ENCODE peak calls at places on chromosomes 13 and 19, in nine cellular contexts. N, B, Z, D, E, I, C, G and S are unnamed samples.

GRCh38 chr19:55703790-55704215 is 28.8 kb downstream of the EPN1 start:
- DNase-seq in N (no peak), B (no peak), Z (no peak), D (no peak), E (no peak), I (peak; percentile 9), C (no peak), G (peak; percentile 41), S (no peak)

GRCh38 chr13:85590231-85590931 is 208.8 kb downstream of the SLITRK6 start:
- DNase-seq in N (peak; percentile 32), B (no peak), Z (no peak), D (no peak), E (no peak), I (no peak), C (no peak), G (peak; percentile 58), S (no peak)

GRCh38 chr13:49082653-49083536 is 107.2 kb downstream of the FNDC3A start:
- DNase-seq in N (no peak), B (no peak), Z (peak; percentile 84), D (no peak), E (peak; percentile 72), I (peak; percentile 85), C (no peak), G (no peak), S (peak; percentile 33)

GRCh38 chr19:34416021-34416545 is 11.9 kb downstream of the PDCD2L start:
- DNase-seq in N (peak; percentile 9), B (no peak), Z (no peak), D (no peak), E (no peak), I (no peak), C (no peak), G (no peak), S (no peak)

GRCh38 chr13:40063278-40063698 is 407.8 kb downstream of the COG6 start:
- DNase-seq in N (no peak), B (no peak), Z (no peak), D (no peak), E (no peak), I (peak; percentile 44), C (peak; percentile 17), G (no peak), S (no peak)

GRCh38 chr13:46321494-46322225 is 65.4 kb downstream of the RUBCNL start:
- DNase-seq in N (peak; percentile 12), B (peak; percentile 34), Z (peak; percentile 10), D (peak; percentile 36), E (no peak), I (peak; percentile 67), C (peak; percentile 42), G (peak; percentile 38), S (peak; percentile 64)

GRCh38 chr13:52969373-52969772 is 59.2 kb upstream of the OLFM4 start:
- DNase-seq in N (no peak), B (no peak), Z (no peak), D (no peak), E (no peak), I (no peak), C (no peak), G (no peak), S (no peak)

GRCh38 chr19:17183858-17184271 is 31.3 kb upstream of the USE1 start:
- DNase-seq in N (no peak), B (no peak), Z (no peak), D (no peak), E (no peak), I (no peak), C (no peak), G (no peak), S (peak; percentile 66)

GRCh38 chr19:19817357-19817756 is 4.2 kb downstream of the ZNF506 start:
- DNase-seq in N (no peak), B (no peak), Z (no peak), D (no peak), E (no peak), I (no peak), C (no peak), G (no peak), S (no peak)

GRCh38 chr13:88648598-88649373 is 977.6 kb downstream of the SLITRK5 start:
- DNase-seq in N (no peak), B (no peak), Z (no peak), D (no peak), E (no peak), I (no peak), C (no peak), G (no peak), S (no peak)

GRCh38 chr19:58557253-58558065 is 952 bp downstream of the UBE2M start:
- DNase-seq in N (no peak), B (no peak), Z (no peak), D (no peak), E (no peak), I (no peak), C (peak; percentile 13), G (no peak), S (no peak)

GRCh38 chr13:65768545-65768944 is 1461.6 kb downstream of the PCDH9 start:
- DNase-seq in N (no peak), B (no peak), Z (no peak), D (no peak), E (no peak), I (no peak), C (no peak), G (no peak), S (no peak)

GRCh38 chr19:3220576-3220975 is 3.9 kb upstream of the CELF5 start:
- DNase-seq in N (no peak), B (no peak), Z (no peak), D (no peak), E (no peak), I (no peak), C (no peak), G (no peak), S (no peak)

GRCh38 chr19:3222709-3223108 is 1.8 kb upstream of the CELF5 start:
- DNase-seq in N (no peak), B (no peak), Z (no peak), D (no peak), E (no peak), I (no peak), C (no peak), G (no peak), S (peak; percentile 13)

GRCh38 chr19:3227054-3227626 is 2.7 kb downstream of the CELF5 start:
- DNase-seq in N (no peak), B (no peak), Z (no peak), D (no peak), E (no peak), I (no peak), C (no peak), G (no peak), S (peak; percentile 39)

GRCh38 chr19:3225677-3226093 is 1.2 kb downstream of the CELF5 start:
- DNase-seq in N (no peak), B (no peak), Z (no peak), D (no peak), E (no peak), I (no peak), C (no peak), G (no peak), S (peak; percentile 40)

GRCh38 chr19:3224346-3225325 is at the start of gene CELF5:
- DNase-seq in N (no peak), B (peak; percentile 54), Z (no peak), D (peak; percentile 21), E (no peak), I (peak; percentile 11), C (peak; percentile 38), G (no peak), S (peak; percentile 94)
- TF ChIP-seq CTCF in N (no peak), B (peak; percentile 59), Z (peak; percentile 15), D (peak; percentile 50), E (no peak), I (no peak), C (peak; percentile 70), G (peak; percentile 76), S (peak; percentile 60)

GRCh38 chr13:84455143-84455905 is 573.0 kb upstream of the SLITRK1 start:
- DNase-seq in N (no peak), B (no peak), Z (no peak), D (no peak), E (no peak), I (no peak), C (no peak), G (no peak), S (no peak)
- TF ChIP-seq CTCF in N (no peak), B (no peak), Z (no peak), D (no peak), E (no peak), I (no peak), C (no peak), G (no peak), S (no peak)

DNA sequence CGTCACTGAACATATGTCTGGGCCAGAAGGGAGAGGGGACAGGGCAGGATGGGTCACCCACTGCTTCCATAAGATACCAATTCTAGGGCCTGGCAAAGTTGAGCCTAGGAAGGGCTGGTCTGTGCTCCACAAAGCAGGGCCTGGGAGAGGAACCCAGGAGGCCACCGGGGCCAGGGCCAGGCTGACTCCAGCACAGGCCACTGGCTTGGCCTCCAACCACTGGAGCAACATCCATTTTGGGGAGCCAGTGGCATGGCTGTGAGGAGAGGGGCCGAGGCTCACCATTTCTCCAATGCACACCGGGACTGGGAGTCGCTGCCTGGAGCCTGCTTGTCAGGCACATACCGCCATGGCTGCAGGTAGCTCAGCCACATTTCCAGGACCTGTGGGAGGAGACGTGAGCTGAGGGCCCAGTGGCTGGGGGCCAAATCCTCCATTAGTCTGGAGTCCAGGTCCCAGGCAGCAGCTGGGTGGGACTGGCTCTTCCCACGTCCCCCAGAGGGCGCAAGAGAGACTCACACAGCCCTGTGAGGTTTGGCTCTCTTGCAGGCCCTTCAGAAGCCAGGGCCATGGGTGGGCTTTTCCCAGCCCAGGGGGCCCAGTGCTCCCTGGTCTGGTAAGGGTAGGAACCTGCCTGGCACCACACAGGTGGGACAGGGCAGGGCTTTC is 27.7 kb downstream of the TUBA3C start:
- DNase-seq in N (no peak), B (no peak), Z (no peak), D (no peak), E (no peak), I (no peak), C (no peak), G (peak; percentile 11), S (no peak)
- TF ChIP-seq CTCF in N (no peak), B (no peak), Z (no peak), D (no peak), E (peak; percentile 12), I (no peak), C (no peak), G (no peak), S (peak; percentile 14)

GRCh38 chr19:42695811-42696503 is 44.3 kb downstream of the PSG3 start:
- DNase-seq in N (no peak), B (no peak), Z (no peak), D (no peak), E (no peak), I (no peak), C (no peak), G (peak; percentile 26), S (no peak)

GRCh38 chr19:42697884-42698283 is 42.4 kb downstream of the PSG3 start:
- DNase-seq in N (no peak), B (no peak), Z (no peak), D (no peak), E (no peak), I (no peak), C (no peak), G (no peak), S (no peak)

DNA sequence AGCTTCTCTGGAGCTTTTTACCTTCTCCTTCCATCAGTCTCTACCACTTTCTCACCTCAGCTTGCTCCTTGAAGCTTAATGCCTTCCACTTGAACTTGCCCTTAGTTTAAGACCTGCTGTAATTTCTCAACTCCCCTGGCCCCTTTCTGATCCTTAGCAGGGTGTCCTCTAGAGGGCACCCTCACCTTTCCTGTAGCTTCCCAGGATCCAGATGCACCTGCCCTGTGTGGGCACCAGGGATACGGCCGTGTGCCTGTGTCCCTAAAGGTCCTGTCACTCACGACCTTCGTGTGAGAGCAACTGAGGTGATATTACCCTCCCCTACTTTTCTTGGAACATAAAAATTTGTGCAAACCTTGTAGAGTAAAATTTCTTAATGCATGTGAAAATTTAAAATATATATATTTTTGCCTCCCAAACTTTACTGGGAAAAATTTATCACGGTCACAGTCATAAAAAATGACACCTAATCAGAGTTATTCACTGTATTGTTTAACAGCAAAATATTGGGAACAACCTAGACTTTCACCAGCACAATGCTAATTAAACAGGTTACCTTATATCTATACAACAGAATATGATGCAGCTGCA is 46.4 kb downstream of the PSG3 start:
- DNase-seq in N (peak; percentile 11), B (no peak), Z (peak; percentile 2), D (no peak), E (no peak), I (peak; percentile 54), C (no peak), G (peak; percentile 85), S (peak; percentile 57)
- TF ChIP-seq CTCF in N (peak; percentile 79), B (no peak), Z (peak; percentile 82), D (no peak), E (peak; percentile 65), I (peak; percentile 84), C (peak; percentile 38), G (peak; percentile 99), S (peak; percentile 59)